ENCODE peak calls at places on chromosomes 16 and 17, in seven cellular contexts. T is MM.1S, S is GM23248, Q is K562, J is adipocyte, N is neuronal stem cell, I is mammary epithelial cell. H is an unnamed sample. For H3K9me3, the result is how much of the 10 kb centered on the place peaks cover.

GRCh38 chr16:67719778-67720144 is 645 bp upstream of the GFOD2 start:
- DNase-seq in N (peak), J (peak), S (peak), T (peak), I (peak), Q (peak), H (peak)

GRCh38 chr17:36627101-36627500 is 25.7 kb downstream of the MRM1 start:
- DNase-seq in I (no peak), J (no peak), N (no peak), T (no peak), Q (no peak), S (no peak), H (no peak)

GRCh38 chr17:78240012-78240655 is 8.7 kb downstream of the TMEM235 start:
- DNase-seq in T (no peak), N (no peak), S (no peak), I (no peak), J (no peak), Q (no peak), H (no peak)

GRCh38 chr17:12342609-12343248 is 322.1 kb downstream of the MAP2K4 start:
- DNase-seq in Q (peak), J (no peak), S (peak), I (no peak), N (peak), T (no peak), H (peak)

GRCh38 chr16:680967-681745 is 946 bp downstream of the STUB1 start:
- DNase-seq in I (peak), S (peak), T (peak), N (no peak), J (peak), Q (no peak), H (peak)

GRCh38 chr16:82092711-82093110 is 57.7 kb downstream of the HSD17B2 start:
- DNase-seq in T (no peak), I (no peak), J (peak), N (no peak), Q (no peak), S (peak), H (no peak)

GRCh38 chr17:1714980-1715802 is 5.0 kb upstream of the TLCD2 start:
- DNase-seq in J (peak), N (no peak), I (peak), Q (peak), T (no peak), S (peak), H (no peak)

GRCh38 chr17:17816240-17816814 is 20.5 kb downstream of the SREBF1 start:
- DNase-seq in N (no peak), Q (no peak), S (no peak), I (no peak), T (no peak), J (no peak), H (no peak)

GRCh38 chr17:17381438-17382059 is 78.4 kb downstream of the NT5M start:
- DNase-seq in N (no peak), T (no peak), I (no peak), J (no peak), S (no peak), Q (no peak), H (no peak)

GRCh38 chr17:81237591-81238489 is 1.0 kb downstream of the TEPSIN start:
- DNase-seq in I (no peak), S (peak), T (no peak), N (no peak), Q (no peak), J (peak), H (peak)

GRCh38 chr16:78894872-78895271 is 705.7 kb downstream of the MAF start:
- DNase-seq in Q (no peak), T (no peak), J (no peak), I (no peak), S (no peak), N (no peak), H (no peak)

GRCh38 chr16:75086281-75086680 is 30.3 kb downstream of the LDHD start:
- DNase-seq in J (no peak), I (peak), T (no peak), S (peak), N (no peak), Q (no peak), H (no peak)

GRCh38 chr16:87201052-87201451 is 116.1 kb downstream of the C16orf95 start:
- DNase-seq in N (no peak), T (no peak), S (peak), J (peak), Q (no peak), I (peak), H (no peak)

GRCh38 chr17:4939554-4939803 is 367 bp downstream of the SLC25A11 start:
- DNase-seq in T (no peak), J (peak), I (no peak), Q (no peak), N (no peak), S (peak), H (no peak)

DNA sequence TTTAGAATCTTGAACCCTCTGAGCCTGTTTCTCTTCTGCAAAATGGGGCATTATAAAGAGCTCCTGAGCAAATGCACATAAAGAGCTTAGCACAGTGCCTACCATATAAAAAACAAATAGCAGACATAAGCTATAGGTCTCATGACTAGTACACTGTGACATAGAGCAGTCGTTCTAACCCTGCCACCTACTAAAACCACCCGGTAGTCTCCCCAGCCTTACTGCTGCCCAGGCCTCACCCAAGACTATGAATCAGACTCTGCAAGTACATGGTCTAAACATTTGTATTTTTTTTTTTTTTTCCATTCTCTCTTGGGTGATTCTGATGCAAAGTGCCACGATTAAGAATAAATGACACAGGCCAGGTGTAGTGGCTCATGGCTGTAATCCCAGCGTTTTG is 33.9 kb downstream of the STX8 start:
- DNase-seq in Q (no peak), S (no peak), T (no peak), J (no peak), I (no peak), N (no peak), H (no peak)
- H3K9ac ChIP-seq in Q (no peak), S (no peak), T (no peak), J (no peak), I (no peak), N (no peak), H (no peak)

DNA sequence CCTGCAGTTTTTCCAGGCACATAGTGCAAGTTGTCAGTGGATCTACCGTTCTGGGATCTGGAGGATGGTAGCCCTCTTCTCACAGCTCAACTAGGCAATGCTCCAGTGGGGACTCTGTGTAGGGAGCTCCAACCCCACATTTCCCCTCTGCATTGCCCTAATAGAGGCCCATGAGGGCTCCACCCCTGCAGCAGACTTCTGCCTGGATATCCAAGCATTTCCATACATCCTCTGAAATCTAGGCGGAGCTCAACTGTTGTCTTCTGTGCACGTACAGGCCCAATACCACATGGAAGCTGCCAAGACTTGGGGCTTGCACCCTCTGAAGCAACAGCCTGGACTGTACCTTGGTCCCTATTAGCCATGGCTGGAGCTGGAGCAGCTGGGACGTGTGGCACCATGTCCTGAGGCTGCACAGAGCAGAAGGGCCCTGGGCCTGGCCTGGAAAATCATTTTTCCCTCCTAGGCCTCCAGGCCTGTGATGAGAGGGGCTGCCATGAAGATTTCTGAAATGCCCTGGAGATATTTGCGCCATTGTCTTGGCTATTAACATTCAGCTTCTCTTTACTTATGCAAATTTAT is 10.9 kb upstream of the MILR1 start:
- DNase-seq in T (no peak), S (no peak), I (no peak), N (no peak), J (no peak), Q (no peak), H (no peak)
- H3K9me3 ChIP-seq in T (under half), S (under half), I (under half), N (under half), J (under half), Q (under half), H (under half)

GRCh38 chr17:21204923-21205322 is 9.0 kb downstream of the TMEM11 start:
- DNase-seq in S (no peak), I (no peak), J (no peak), N (no peak), T (no peak), Q (no peak), H (no peak)
- H3K9ac ChIP-seq in S (no peak), I (no peak), J (peak), N (no peak), T (no peak), Q (no peak), H (no peak)

GRCh38 chr17:72876413-72876812 is 216.1 kb downstream of the SLC39A11 start:
- DNase-seq in N (no peak), T (no peak), Q (no peak), I (no peak), J (no peak), S (no peak), H (no peak)

GRCh38 chr17:72879877-72880276 is 212.6 kb downstream of the SLC39A11 start:
- DNase-seq in T (no peak), I (no peak), J (no peak), Q (no peak), S (no peak), N (no peak), H (no peak)

GRCh38 chr17:72878975-72879660 is 213.4 kb downstream of the SLC39A11 start:
- DNase-seq in T (no peak), J (no peak), S (no peak), N (no peak), Q (no peak), I (no peak), H (no peak)

GRCh38 chr17:72877348-72877747 is 215.1 kb downstream of the SLC39A11 start:
- DNase-seq in J (no peak), N (no peak), Q (no peak), I (no peak), T (no peak), S (no peak), H (no peak)
- H3K9me3 ChIP-seq in J (under half), N (under half), Q (under half), I (under half), T (under half), S (under half), H (under half)

DNA sequence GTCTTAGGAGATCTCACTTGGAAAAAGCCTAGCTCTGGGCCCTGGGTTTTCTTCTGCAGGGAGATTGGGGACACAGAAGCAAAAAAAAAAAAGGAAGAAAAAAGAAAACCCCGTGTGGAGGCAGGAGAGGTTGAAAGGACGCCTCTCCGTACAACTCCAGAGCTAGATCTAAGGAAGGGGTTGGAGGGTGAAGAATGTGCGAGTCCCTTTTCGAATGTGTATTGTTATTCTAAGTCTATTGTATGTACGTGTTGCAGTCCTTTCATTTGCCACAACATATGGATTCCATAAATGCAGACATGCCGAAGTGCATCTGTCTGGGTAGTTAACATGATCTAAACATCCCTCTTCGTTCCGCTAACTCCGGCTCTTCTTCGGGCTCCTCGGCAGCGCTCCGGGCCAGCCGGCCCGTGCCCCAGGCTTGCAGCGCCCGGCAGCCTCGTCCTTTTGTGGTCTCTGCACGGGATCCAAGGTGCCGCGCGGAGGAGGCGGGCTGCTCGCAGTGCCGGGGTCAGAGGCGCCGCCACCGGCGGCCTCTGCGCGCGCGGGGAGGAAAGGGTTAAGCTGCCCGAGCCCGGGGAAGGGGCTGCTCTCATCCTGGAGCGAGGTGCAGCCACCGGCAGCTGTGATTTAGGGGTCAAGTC is 14.8 kb upstream of the ZFHX3 start:
- DNase-seq in S (no peak), T (no peak), Q (no peak), N (no peak), J (no peak), I (no peak), H (no peak)
- H3K9ac ChIP-seq in S (no peak), T (no peak), Q (no peak), N (no peak), J (no peak), I (no peak), H (no peak)

GRCh38 chr17:82943339-82943738 is 103.5 kb upstream of the ZNF750 start:
- DNase-seq in Q (no peak), N (no peak), T (no peak), J (no peak), S (no peak), I (no peak), H (no peak)
- H3K9me3 ChIP-seq in Q (under half), N (half or more), T (under half), J (under half), S (under half), I (under half), H (under half)